ENCODE peak calls at places on chromosome 4, in five cellular contexts. F, H, J, B and K are unnamed samples.

GRCh38 chr4:154030747-154031146 is 241.9 kb upstream of the SFRP2 start:
- DNase-seq in J (no peak), F (no peak), H (no peak), B (no peak), K (peak)

GRCh38 chr4:154433543-154433942 is 58.1 kb downstream of the DCHS2 start:
- DNase-seq in B (no peak), F (no peak), H (no peak), J (no peak), K (no peak)

GRCh38 chr4:120452006-120452405 is 385.4 kb upstream of the MAD2L1 start:
- DNase-seq in F (no peak), B (no peak), H (peak), J (no peak), K (peak)

GRCh38 chr4:187128226-187128625 is 404.6 kb upstream of the FAT1 start:
- DNase-seq in J (no peak), H (peak), B (no peak), F (no peak), K (no peak)

GRCh38 chr4:123807187-123807586 is 410.6 kb downstream of the SPRY1 start:
- DNase-seq in J (no peak), F (no peak), H (no peak), B (no peak), K (no peak)

GRCh38 chr4:2830632-2831610 is 12.7 kb upstream of the ADD1 start:
- DNase-seq in H (no peak), B (peak), J (no peak), F (no peak), K (no peak)

GRCh38 chr4:56118055-56118454 is 169.3 kb downstream of the CEP135 start:
- DNase-seq in B (no peak), F (no peak), J (no peak), H (no peak), K (no peak)

GRCh38 chr4:14008494-14008893 is 381.0 kb upstream of the BOD1L1 start:
- DNase-seq in H (no peak), B (no peak), J (no peak), F (no peak), K (no peak)

GRCh38 chr4:40321671-40322131 is 13.4 kb upstream of the CHRNA9 start:
- DNase-seq in J (no peak), F (no peak), B (no peak), H (peak), K (no peak)

GRCh38 chr4:105923507-105924238 is 28.4 kb downstream of the NPNT start:
- DNase-seq in B (no peak), F (no peak), H (no peak), J (no peak), K (peak)

GRCh38 chr4:152099555-152099954 is 338.7 kb upstream of the GATB start:
- DNase-seq in B (no peak), H (no peak), F (no peak), J (no peak), K (no peak)

GRCh38 chr4:99615210-99615834 is 40.7 kb downstream of the MTTP start:
- DNase-seq in H (no peak), F (no peak), B (peak), J (no peak), K (no peak)

GRCh38 chr4:10131202-10131601 is 14.6 kb upstream of the WDR1 start:
- DNase-seq in B (no peak), F (no peak), H (no peak), J (no peak), K (no peak)

GRCh38 chr4:174826660-174827059 is 2.4 kb downstream of the GLRA3 start:
- DNase-seq in J (no peak), F (no peak), H (no peak), B (no peak), K (no peak)

GRCh38 chr4:13928214-13928613 is 300.7 kb upstream of the BOD1L1 start:
- DNase-seq in H (no peak), F (no peak), J (no peak), B (no peak), K (no peak)

GRCh38 chr4:31482691-31483090 is 762.5 kb downstream of the PCDH7 start:
- DNase-seq in B (no peak), F (no peak), H (no peak), J (no peak), K (no peak)

GRCh38 chr4:95869961-95870500 is 30.1 kb downstream of the PDHA2 start:
- DNase-seq in H (no peak), F (no peak), J (no peak), B (no peak), K (peak)

GRCh38 chr4:89177807-89178206 is 66.5 kb downstream of the TIGD2 start:
- DNase-seq in H (no peak), F (no peak), J (no peak), B (no peak), K (no peak)

GRCh38 chr4:54187148-54187547 is 41.9 kb upstream of the PDGFRA start:
- DNase-seq in F (no peak), B (peak), J (no peak), H (no peak), K (peak)

GRCh38 chr4:88002786-88003185 is 4.6 kb upstream of the PKD2 start:
- DNase-seq in H (peak), J (no peak), F (no peak), B (no peak), K (no peak)

GRCh38 chr4:57410331-57411052 is 300.3 kb upstream of the IGFBP7 start:
- DNase-seq in J (no peak), H (peak), B (no peak), F (no peak), K (no peak)

GRCh38 chr4:151690164-151690856 is 70.5 kb downstream of the GATB start:
- DNase-seq in F (no peak), H (peak), B (no peak), J (no peak), K (peak)

GRCh38 chr4:175306436-175306835 is 388.3 kb downstream of the ADAM29 start:
- DNase-seq in B (no peak), J (no peak), H (no peak), F (no peak), K (no peak)

GRCh38 chr4:128782076-128782715 is 27.3 kb upstream of the JADE1 start:
- DNase-seq in F (peak), B (peak), J (no peak), H (peak), K (peak)

GRCh38 chr4:70737409-70737808 is 15.6 kb downstream of the RUFY3 start:
- DNase-seq in F (no peak), J (no peak), H (no peak), B (no peak), K (no peak)
- H3K4me3 ChIP-seq in F (no peak), J (no peak), H (no peak), B (no peak), K (no peak)

GRCh38 chr4:53136954-53137353 is 228.9 kb downstream of the SCFD2 start:
- DNase-seq in H (no peak), J (no peak), B (no peak), F (no peak), K (no peak)
- TF ChIP-seq CTCF in H (no peak), J (no peak), B (no peak), F (no peak), K (no peak)

GRCh38 chr4:6942238-6942800 is 32.7 kb downstream of the TBC1D14 start:
- DNase-seq in B (no peak), H (peak), J (no peak), F (no peak), K (peak)

GRCh38 chr4:6938758-6939201 is 29.2 kb downstream of the TBC1D14 start:
- DNase-seq in B (peak), J (no peak), F (no peak), H (no peak), K (no peak)

GRCh38 chr4:6941796-6942195 is 32.2 kb downstream of the TBC1D14 start:
- DNase-seq in F (no peak), B (no peak), J (no peak), H (no peak), K (no peak)

GRCh38 chr4:6939761-6940743 is 30.4 kb downstream of the TBC1D14 start:
- DNase-seq in F (no peak), B (no peak), J (no peak), H (no peak), K (no peak)

DNA sequence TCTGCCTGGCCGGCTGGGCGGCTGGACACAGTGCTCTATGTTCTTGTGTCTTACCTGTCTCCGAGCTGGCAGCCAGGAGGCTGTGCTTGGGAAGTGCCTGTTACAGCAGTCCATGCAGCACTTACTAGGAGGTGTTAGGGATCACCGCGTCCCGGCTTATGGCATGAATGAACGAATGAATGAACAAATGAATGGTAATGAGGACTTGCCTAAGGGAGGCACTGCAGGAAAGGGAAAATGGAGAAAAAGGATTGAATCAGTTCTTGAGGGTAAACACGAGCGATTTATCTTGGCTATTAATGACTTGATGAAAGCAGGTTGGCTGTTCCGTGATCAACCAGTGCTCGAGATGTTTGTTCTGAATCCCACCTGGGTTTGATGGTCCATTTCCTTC is 31.1 kb downstream of the TBC1D14 start:
- DNase-seq in F (no peak), H (no peak), B (no peak), J (no peak), K (no peak)
- H3K4me3 ChIP-seq in F (no peak), H (no peak), B (no peak), J (no peak), K (no peak)

DNA sequence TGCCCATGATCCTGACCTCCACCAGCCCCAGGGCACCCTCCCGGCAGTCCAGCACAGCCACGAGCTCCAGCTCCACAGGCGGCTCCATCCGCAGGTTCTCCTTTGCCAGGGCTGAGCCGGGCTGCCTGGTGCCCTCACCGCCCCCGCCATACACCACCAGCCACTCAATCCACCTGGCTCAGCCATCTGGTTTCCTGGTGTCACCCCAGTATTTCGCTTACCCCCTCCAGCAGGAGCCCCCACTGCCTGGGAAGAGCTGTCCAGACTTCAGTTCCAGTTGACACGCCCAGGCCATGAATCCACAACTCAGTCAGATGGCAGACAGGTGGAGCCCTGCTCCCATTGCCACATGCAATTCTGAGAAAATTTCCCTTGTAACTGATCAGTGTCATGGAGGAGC is 3.9 kb downstream of the SHISA3 start:
- DNase-seq in F (no peak), J (no peak), B (no peak), H (no peak), K (no peak)
- TF ChIP-seq CTCF in F (no peak), J (peak), B (peak), H (no peak), K (peak)

GRCh38 chr4:68948985-68949384 is 2.6 kb downstream of the UGT2A3 start:
- DNase-seq in H (no peak), F (no peak), J (no peak), B (no peak), K (no peak)

GRCh38 chr4:68950033-68950432 is 1.6 kb downstream of the UGT2A3 start:
- DNase-seq in H (no peak), J (no peak), F (no peak), B (no peak), K (no peak)

GRCh38 chr4:68951806-68952585 is 392 bp upstream of the UGT2A3 start:
- DNase-seq in F (no peak), J (no peak), H (no peak), B (no peak), K (no peak)

GRCh38 chr4:68953056-68953455 is 1.5 kb upstream of the UGT2A3 start:
- DNase-seq in F (no peak), J (no peak), H (no peak), B (no peak), K (no peak)

DNA sequence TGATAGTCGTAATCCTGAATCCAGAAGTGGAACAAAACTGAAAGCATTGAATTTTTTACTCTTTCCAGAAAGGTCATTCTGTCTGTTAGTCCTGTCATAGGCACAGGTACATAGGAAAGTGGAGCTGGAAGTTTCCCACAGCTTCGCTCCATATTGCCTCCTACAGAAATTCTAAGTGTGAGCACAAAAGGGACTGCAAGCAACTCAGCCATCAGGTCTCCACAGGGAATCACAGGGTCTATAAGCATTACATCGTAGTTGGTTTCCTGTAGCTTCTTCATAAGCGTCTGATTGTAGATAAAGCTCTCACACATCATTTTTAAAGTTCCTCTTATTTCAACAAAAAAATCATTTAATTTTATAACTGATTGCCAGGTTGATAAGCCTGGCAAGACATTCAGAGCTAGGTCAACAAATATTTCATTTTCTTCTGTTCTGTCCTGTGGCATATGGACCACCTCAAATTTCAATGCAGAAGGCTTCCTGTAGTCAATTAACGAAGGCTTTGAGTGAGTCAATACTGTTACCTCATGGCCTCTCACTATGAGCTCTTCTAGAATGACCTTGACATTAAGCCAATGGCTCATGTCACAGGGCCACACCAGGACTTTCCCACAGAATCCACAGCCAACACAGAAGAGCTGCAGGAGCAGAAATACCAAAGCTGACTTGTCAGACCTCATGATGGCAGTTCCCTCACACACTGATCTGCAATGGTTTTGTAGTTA is at the start of gene UGT2A3:
- DNase-seq in H (no peak), B (no peak), J (no peak), F (peak), K (no peak)
- H3K4me3 ChIP-seq in H (no peak), B (no peak), J (no peak), F (peak), K (no peak)

GRCh38 chr4:80459918-80460473 is 124.5 kb downstream of the CFAP299 start:
- DNase-seq in F (no peak), B (no peak), J (no peak), H (no peak), K (no peak)
- TF ChIP-seq CTCF in F (no peak), B (no peak), J (no peak), H (no peak), K (no peak)

DNA sequence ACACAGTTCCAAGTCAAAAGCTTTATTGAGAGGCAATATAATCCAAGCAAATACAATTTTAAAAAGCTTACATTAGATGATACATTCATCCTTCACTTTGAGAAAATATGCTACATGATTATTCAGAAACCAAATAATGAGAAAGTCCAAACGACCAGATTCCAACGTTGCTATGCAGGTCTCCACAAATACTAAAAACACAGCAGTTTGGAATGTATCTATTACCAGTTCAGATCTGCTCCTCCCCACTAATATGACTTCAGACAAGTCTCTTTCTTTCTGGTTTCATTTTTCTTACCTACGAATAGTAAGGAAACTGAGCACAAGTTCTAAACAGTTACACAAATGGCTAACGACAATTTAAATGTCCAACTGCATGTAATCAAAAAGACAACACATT is 9.5 kb downstream of the NAF1 start:
- DNase-seq in F (no peak), J (no peak), B (no peak), H (peak), K (peak)
- H3K4me3 ChIP-seq in F (no peak), J (no peak), B (no peak), H (no peak), K (no peak)

DNA sequence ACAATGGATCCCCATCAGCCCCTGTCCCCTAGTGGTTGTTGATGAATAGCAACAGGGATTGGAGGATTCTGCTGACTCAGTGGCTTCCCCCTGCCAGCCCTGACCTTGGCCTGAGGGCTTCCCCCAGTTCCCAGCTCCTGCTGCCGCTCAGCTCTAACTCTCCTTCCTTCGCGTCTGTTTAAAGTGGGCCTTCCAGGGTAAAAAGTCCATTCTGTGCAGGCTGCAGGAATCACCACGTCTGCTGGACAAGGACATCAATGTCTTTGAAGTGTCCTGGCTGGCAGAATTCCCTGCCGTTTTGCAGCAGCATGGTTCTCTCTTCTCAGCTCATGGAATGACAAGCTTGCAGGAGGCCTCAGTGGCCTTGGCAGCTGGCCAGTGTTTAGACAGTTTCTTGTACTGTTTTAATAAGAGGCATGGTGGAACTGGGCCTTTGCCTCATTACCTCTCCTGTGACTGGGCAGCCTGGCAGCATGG is 152.5 kb upstream of the STX18 start:
- DNase-seq in J (peak), B (peak), F (no peak), H (peak), K (peak)
- TF ChIP-seq CTCF in J (peak), B (peak), F (no peak), H (peak), K (peak)

DNA sequence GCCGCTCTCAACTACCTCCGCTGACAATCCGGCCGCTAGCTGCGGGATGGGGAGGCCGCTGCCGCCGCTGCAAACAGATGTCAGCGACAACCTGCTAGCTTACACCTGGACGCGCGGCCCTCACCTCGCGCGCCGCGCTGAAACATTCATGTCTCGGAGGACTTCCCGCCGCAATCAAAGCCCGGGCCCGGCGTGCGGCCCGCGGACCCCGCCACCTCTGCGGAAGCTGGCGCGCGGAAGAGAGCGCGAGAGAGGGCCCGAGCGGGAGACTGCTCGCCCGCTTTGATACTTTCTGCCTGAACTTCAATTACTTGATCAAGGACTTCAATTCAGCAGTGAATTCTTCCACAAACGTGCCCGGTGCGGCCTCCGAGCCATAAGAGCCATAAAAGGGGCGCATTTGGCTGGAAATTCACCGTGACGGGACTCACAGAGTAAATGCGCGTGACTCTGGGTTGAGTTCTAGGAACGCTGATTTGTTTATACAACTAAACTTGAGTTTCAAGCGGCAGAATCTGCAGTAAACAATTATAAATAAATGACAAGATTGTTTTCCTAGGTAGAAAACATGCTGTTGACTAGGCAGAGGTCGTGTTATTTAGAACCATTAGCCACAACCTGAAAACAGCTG is 108.2 kb downstream of the ANTXR2 start:
- DNase-seq in F (no peak), B (no peak), J (no peak), H (no peak), K (no peak)
- H3K4me3 ChIP-seq in F (no peak), B (no peak), J (peak), H (no peak), K (no peak)